ENCODE peak calls at places on chromosomes 6 and 20, in six cellular contexts. G is brain microvascular endothelial cell, T is thoracic aorta, Z is A673, D is ascending aorta, M is endodermal cell. U is an unnamed sample.

GRCh38 chr6:17940151-17940791 is 47.2 kb downstream of the KIF13A start:
- DNase-seq in D (no peak), Z (peak; percentile 76), M (no peak), T (no peak), G (no peak), U (no peak)

GRCh38 chr20:59735917-59736316 is 131.6 kb downstream of the PHACTR3 start:
- DNase-seq in M (peak; percentile 45), T (no peak), G (no peak), D (peak; percentile 61), Z (no peak), U (no peak)

GRCh38 chr6:6856538-6857523 is 250.9 kb upstream of the RREB1 start:
- DNase-seq in D (peak; percentile 75), M (peak; percentile 78), T (no peak), Z (peak; percentile 86), G (peak; percentile 19), U (peak; percentile 76)

GRCh38 chr6:48186746-48187145 is 75.7 kb upstream of the PTCHD4 start:
- DNase-seq in M (no peak), T (no peak), G (no peak), D (no peak), Z (no peak), U (no peak)

GRCh38 chr6:18561006-18561750 is 174.0 kb downstream of the RNF144B start:
- DNase-seq in Z (peak; percentile 65), T (no peak), D (no peak), G (no peak), M (no peak), U (no peak)

GRCh38 chr6:43728586-43728985 is 41.0 kb upstream of the MRPS18A start:
- DNase-seq in T (no peak), D (peak; percentile 22), M (peak; percentile 13), G (no peak), Z (no peak), U (no peak)

GRCh38 chr20:33915726-33916331 is 77.9 kb upstream of the RALY start:
- DNase-seq in D (no peak), G (no peak), M (peak; percentile 77), Z (peak; percentile 28), T (no peak), U (peak; percentile 13)

GRCh38 chr6:142236686-142237085 is 65.1 kb upstream of the ADGRG6 start:
- DNase-seq in M (no peak), G (no peak), T (no peak), Z (no peak), D (no peak), U (no peak)

GRCh38 chr6:157943964-157944283 is 37.7 kb upstream of the SYNJ2 start:
- DNase-seq in Z (no peak), D (no peak), M (no peak), T (no peak), G (no peak), U (no peak)
- H3K36me3 ChIP-seq in Z (peaks cover 24% of the 10 kb centered on the region), D (peaks cover 65% of the 10 kb centered on the region), M (peaks cover 69% of the 10 kb centered on the region), T (peaks cover 38% of the 10 kb centered on the region), G (peaks cover 46% of the 10 kb centered on the region), U (no peaks in the 10 kb centered on the region)

DNA sequence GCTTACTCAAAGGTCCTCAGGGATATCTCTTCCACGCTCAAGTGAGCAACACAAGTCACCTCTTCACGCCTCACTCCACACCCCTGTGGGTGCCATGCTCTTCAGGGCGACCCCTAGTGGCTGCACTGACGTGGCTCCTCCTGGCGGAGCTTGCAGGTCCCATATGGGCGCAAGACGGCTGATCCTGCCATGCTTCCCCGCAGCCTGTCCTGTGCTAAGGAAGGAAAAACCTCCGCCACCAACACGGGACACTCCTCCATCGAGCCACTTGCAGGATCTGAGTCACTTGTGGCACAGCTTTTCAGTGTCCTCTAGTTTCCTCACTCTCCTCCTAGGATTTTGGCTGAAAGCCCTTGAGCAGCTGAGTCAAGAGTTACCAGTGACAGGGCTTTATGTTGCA is 90.7 kb downstream of the KHDC1L start:
- DNase-seq in Z (peak; percentile 60), D (no peak), G (peak; percentile 33), M (peak; percentile 97), T (no peak), U (peak; percentile 35)
- TF ChIP-seq CTCF in Z (peak; percentile 65), D (no peak), G (peak; percentile 80), M (peak; percentile 94), T (no peak), U (peak; percentile 32)

DNA sequence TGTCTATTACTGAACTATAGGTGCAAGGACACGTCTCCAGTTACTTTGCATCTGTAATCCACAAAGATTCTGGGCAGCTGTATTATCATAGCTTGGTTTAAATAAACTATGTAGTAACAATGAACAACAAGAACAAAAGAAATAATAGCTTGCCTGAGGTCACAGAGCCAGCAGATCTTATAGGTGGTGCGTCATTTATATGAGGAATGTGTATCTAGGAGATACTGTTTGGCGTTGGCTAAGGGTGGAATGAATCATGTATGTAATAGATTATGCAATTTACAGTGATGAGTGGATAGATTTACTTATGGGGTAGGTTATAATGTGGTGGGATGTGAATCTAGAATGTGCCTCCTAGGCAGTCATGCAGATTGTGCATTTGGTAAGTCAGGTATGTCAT is 42.8 kb downstream of the HNF4A start:
- DNase-seq in Z (no peak), D (no peak), M (no peak), G (peak; percentile 58), T (no peak), U (no peak)
- H3K27ac ChIP-seq in Z (no peak overlapping the region), D (no peak overlapping the region), M (no peak overlapping the region), G (no peak overlapping the region), T (no peak overlapping the region), U (no peak overlapping the region)

GRCh38 chr6:89862698-89863097 is 31.6 kb upstream of the GJA10 start:
- DNase-seq in D (no peak), M (no peak), Z (no peak), G (no peak), T (no peak), U (no peak)

GRCh38 chr6:89862281-89862680 is 32.0 kb upstream of the GJA10 start:
- DNase-seq in G (no peak), M (no peak), Z (no peak), T (no peak), D (no peak), U (no peak)

DNA sequence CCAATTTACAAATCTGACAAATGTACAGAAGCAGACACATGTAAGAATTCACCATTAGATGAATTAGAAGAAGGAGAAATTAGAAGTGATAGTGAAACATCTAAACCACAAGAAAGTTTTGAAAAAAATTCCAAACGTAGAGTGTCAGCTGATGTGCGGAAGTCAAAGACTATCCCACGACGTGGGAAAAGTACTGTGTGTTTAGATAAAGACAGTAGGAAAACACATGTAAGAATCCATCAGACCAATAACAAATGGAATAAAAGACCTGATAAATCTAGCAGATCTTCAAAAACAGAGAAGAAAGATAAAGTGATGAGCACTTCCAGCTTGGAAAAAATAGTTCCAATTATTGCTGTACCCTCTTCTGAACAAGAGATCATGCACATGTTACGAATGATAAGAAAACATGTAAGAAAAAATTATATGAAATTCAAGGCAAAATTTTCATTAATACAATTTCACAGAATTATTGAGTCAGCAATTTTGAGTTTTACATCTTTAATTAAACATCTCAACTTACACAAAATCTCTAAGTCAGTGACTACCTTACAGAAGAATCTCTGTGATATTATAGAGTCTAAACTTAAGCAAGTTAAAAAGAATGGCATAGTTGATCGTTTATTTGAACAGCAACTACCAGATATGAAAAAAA is 28.1 kb upstream of the GJA10 start:
- DNase-seq in G (no peak), T (no peak), M (no peak), D (no peak), Z (no peak), U (no peak)
- H3K36me3 ChIP-seq in G (peaks cover 45% of the 10 kb centered on the region), T (peaks cover 35% of the 10 kb centered on the region), M (peaks cover 93% of the 10 kb centered on the region), D (peaks cover 50% of the 10 kb centered on the region), Z (peaks cover 75% of the 10 kb centered on the region), U (no peaks in the 10 kb centered on the region)

GRCh38 chr20:43840382-43841070 is 74.1 kb upstream of the TOX2 start:
- DNase-seq in T (no peak), M (peak; percentile 82), Z (peak; percentile 67), D (no peak), G (no peak), U (no peak)
- TF ChIP-seq CTCF in T (peak; percentile 26), M (peak; percentile 72), Z (peak; percentile 67), D (no peak), G (peak; percentile 74), U (peak; percentile 13)

GRCh38 chr20:5776074-5776473 is 25.9 kb downstream of the SHLD1 start:
- DNase-seq in Z (no peak), M (no peak), T (no peak), G (no peak), D (no peak), U (no peak)

GRCh38 chr20:5779071-5779470 is 28.9 kb downstream of the SHLD1 start:
- DNase-seq in M (no peak), D (no peak), T (no peak), Z (no peak), G (no peak), U (no peak)

GRCh38 chr20:5781798-5782750 is 31.9 kb downstream of the SHLD1 start:
- DNase-seq in Z (no peak), G (no peak), D (no peak), T (no peak), M (no peak), U (no peak)

GRCh38 chr20:5784735-5785134 is 34.5 kb downstream of the SHLD1 start:
- DNase-seq in Z (no peak), G (no peak), D (no peak), T (no peak), M (no peak), U (peak; percentile 59)

DNA sequence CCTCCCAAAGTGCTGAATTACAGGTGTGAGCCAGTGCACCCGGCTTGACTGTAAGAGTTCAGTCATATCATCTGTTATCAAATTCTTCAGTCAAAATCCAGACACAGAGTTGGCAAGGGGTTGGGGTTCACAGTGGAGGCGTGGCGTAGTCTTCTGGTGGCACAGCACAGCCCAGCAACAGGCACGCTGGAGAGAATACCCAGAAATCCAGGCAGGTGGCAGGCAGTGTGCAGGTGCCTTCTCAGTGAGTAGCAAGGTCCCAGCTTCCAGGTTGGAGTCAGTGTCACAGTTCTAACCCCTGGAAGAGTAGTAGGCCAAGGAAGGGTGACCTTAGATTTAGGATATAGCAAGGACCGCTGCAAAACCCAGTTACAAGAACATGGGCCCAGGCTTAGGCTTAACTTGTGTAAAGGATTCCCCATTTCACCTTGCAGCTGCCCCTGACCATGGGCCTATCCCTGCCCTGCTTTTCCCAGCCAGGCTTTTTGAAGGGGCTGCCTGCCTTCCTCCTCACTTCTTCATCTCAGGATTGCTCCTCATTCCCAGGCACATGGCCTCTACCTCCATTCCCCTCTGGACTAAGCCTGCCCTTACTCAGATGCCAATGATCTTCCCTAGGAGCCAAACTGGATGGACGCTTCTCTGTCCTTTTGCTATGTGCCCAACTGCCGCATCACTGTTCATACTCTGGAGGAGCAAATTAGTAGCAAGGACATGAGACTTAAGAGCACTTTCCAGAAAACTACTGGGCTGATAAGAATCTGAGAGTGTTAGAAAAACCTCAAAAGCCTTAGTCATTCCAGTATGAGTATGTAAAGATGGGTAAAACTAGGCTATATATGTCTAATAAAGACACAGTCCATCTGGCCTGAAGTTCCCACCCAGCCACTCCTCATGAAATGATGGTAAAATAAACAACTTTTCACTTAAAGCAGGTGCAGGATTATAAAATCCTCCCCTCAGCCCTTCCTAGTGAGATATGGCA is 30.3 kb downstream of the SHLD1 start:
- DNase-seq in Z (no peak), M (no peak), G (no peak), D (no peak), T (no peak), U (no peak)
- H3K27ac ChIP-seq in Z (no peak overlapping the region), M (no peak overlapping the region), G (no peak overlapping the region), D (no peak overlapping the region), T (no peak overlapping the region), U (peak overlapping the region; percentile 77)

GRCh38 chr6:85640806-85641205 is 1.9 kb downstream of the SYNCRIP start:
- DNase-seq in Z (no peak), T (no peak), M (no peak), G (no peak), D (no peak), U (no peak)
- H3K36me3 ChIP-seq in Z (peaks cover 50% of the 10 kb centered on the region), T (peaks cover 15% of the 10 kb centered on the region), M (peaks cover 55% of the 10 kb centered on the region), G (peaks cover 39% of the 10 kb centered on the region), D (peaks cover 12% of the 10 kb centered on the region), U (peaks cover 4% of the 10 kb centered on the region)